ENCODE peak calls at places on chromosomes 4 and X, in nine cellular contexts. E is HCT116, F is breast epithelium, D is transverse colon, I is vagina, J is suprapubic skin, Y is GM12878, H is sigmoid colon, G is H1. L is an unnamed sample. For H3K4me1, the result is how much of the 10 kb centered on the place peaks cover.

GRCh38 chr4:162767090-162767489 is 399.6 kb downstream of the NAF1 start:
- DNase-seq in E (no peak), F (no peak), D (no peak), I (no peak), J (no peak), Y (no peak), H (no peak), G (no peak), L (no peak)

GRCh38 chrX:127888767-127889166 is 163.4 kb downstream of the ACTRT1 start:
- DNase-seq in E (no peak), F (no peak), D (no peak), I (no peak), J (no peak), Y (no peak), H (no peak), G (no peak), L (no peak)

GRCh38 chr4:81095411-81095810 is 64.9 kb downstream of the BMP3 start:
- DNase-seq in E (no peak), F (no peak), D (no peak), I (no peak), J (no peak), Y (no peak), H (no peak), G (no peak), L (no peak)

GRCh38 chr4:43560047-43560446 is 667.5 kb downstream of the GRXCR1 start:
- DNase-seq in E (no peak), F (no peak), D (no peak), I (no peak), J (no peak), Y (no peak), H (no peak), G (no peak), L (no peak)

GRCh38 chr4:71944956-71945355 is 86.8 kb upstream of the NPFFR2 start:
- DNase-seq in E (no peak), F (no peak), D (no peak), I (no peak), J (no peak), Y (no peak), H (no peak), G (no peak), L (no peak)

GRCh38 chrX:24796204-24796603 is 102.5 kb downstream of the POLA1 start:
- DNase-seq in E (no peak), F (no peak), D (no peak), I (no peak), J (no peak), Y (no peak), H (no peak), G (no peak), L (no peak)

GRCh38 chrX:133838761-133839676 is 146.4 kb downstream of the GPC3 start:
- DNase-seq in E (peak), F (no peak), D (peak), I (no peak), J (no peak), Y (no peak), H (no peak), G (peak), L (no peak)

GRCh38 chr4:2243682-2244380 is 1.9 kb upstream of the HAUS3 start:
- DNase-seq in E (no peak), F (peak), D (peak), I (peak), J (peak), Y (no peak), H (peak), G (peak), L (peak)

GRCh38 chrX:110341189-110342035 is 17.2 kb upstream of the RTL9 start:
- DNase-seq in E (peak), F (no peak), D (no peak), I (no peak), J (no peak), Y (no peak), H (no peak), G (no peak), L (no peak)

GRCh38 chr4:74555231-74555630 is 110.3 kb downstream of the AREG start:
- DNase-seq in E (no peak), F (no peak), D (no peak), I (no peak), J (no peak), Y (no peak), H (no peak), G (no peak), L (no peak)

GRCh38 chr4:11701978-11702377 is 273.3 kb upstream of the HS3ST1 start:
- DNase-seq in E (no peak), F (no peak), D (no peak), I (no peak), J (no peak), Y (no peak), H (no peak), G (no peak), L (no peak)
- H3K4me1 ChIP-seq in E (half or more), F (under half), D (under half), I (under half), J (under half), Y (under half), H (under half), G (under half), L (under half)

GRCh38 chr4:187602339-187603092 is 393.1 kb upstream of the ZFP42 start:
- DNase-seq in E (no peak), F (no peak), D (no peak), I (no peak), J (no peak), Y (no peak), H (no peak), G (no peak), L (no peak)
- TF ChIP-seq POLR2AphosphoS5 in E (peak), F (no peak), D (no peak), I (no peak), J (no peak), Y (no peak), H (no peak), G (no peak), L (no peak)

GRCh38 chr4:70901984-70902576 is at the start of gene MOB1B:
- DNase-seq in E (peak), F (peak), D (peak), I (peak), J (peak), Y (peak), H (peak), G (peak), L (peak)
- TF ChIP-seq POLR2A in E (peak), F (no peak), D (peak), I (no peak), J (no peak), Y (peak), H (no peak), G (peak), L (no peak)

DNA sequence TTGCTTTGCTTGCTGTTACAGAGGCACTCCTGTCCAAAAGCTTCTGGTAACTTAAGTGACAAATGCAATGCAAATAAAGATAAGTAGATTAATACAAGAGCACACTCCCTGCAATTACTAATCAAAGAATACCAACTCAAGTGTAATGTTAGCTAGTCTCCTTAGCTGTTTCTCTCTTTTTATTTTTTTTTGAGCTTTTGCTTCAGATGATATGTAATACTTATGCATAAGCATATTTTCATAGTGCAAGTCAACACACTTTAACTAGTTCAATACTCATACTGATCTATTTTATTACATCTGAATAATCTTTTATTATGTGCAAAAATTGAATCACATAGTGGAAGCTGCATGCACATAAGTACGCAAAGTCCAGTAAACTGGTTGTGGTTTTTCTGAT is 2.7 kb downstream of the SLC7A11 start:
- DNase-seq in E (no peak), F (no peak), D (no peak), I (no peak), J (no peak), Y (no peak), H (no peak), G (no peak), L (no peak)
- H3K4me1 ChIP-seq in E (under half), F (under half), D (under half), I (under half), J (under half), Y (under half), H (under half), G (under half), L (under half)

GRCh38 chr4:113784497-113785254 is 23.1 kb upstream of the CAMK2D start:
- DNase-seq in E (peak), F (no peak), D (no peak), I (no peak), J (no peak), Y (no peak), H (no peak), G (no peak), L (no peak)
- TF ChIP-seq POLR2AphosphoS5 in E (no peak), F (no peak), D (no peak), I (no peak), J (no peak), Y (no peak), H (peak), G (no peak), L (no peak)